ENCODE peak calls at places on chromosomes 5 and 9, in seven cellular contexts. M, D, B, C, L, Q and V are unnamed samples.

GRCh38 chr9:119216891-119217290 is 152.3 kb downstream of the BRINP1 start:
- DNase-seq in M (no peak), D (no peak), B (no peak), C (no peak), L (no peak), Q (peak; percentile 13), V (no peak)

GRCh38 chr9:122131401-122131921 is 28.1 kb downstream of the NDUFA8 start:
- DNase-seq in M (no peak), D (no peak), B (no peak), C (no peak), L (no peak), Q (no peak), V (no peak)

GRCh38 chr5:65203746-65204145 is 278.0 kb downstream of the ADAMTS6 start:
- DNase-seq in M (peak; percentile 95), D (no peak), B (no peak), C (no peak), L (no peak), Q (no peak), V (no peak)

GRCh38 chr9:71685394-71685793 is 82.9 kb downstream of the CEMIP2 start:
- DNase-seq in M (peak; percentile 10), D (no peak), B (no peak), C (no peak), L (no peak), Q (no peak), V (no peak)

GRCh38 chr9:121564861-121565260 is 65.2 kb upstream of the GGTA1 start:
- DNase-seq in M (no peak), D (no peak), B (no peak), C (peak; percentile 36), L (no peak), Q (no peak), V (no peak)

GRCh38 chr5:143229896-143230675 is 173.4 kb downstream of the NR3C1 start:
- DNase-seq in M (no peak), D (no peak), B (no peak), C (no peak), L (peak; percentile 90), Q (no peak), V (no peak)

GRCh38 chr9:18437315-18438200 is 36.4 kb upstream of the ADAMTSL1 start:
- DNase-seq in M (peak; percentile 65), D (peak; percentile 42), B (no peak), C (peak; percentile 59), L (peak; percentile 85), Q (no peak), V (peak; percentile 16)

GRCh38 chr5:131262953-131263541 is 806 bp upstream of the CDC42SE2 start:
- DNase-seq in M (no peak), D (no peak), B (peak; percentile 55), C (no peak), L (no peak), Q (no peak), V (no peak)

GRCh38 chr5:173490681-173491080 is 125.8 kb downstream of the BOD1 start:
- DNase-seq in M (no peak), D (no peak), B (no peak), C (no peak), L (no peak), Q (no peak), V (no peak)

GRCh38 chr9:127931092-127931881 is 710 bp upstream of the PIP5KL1 start:
- DNase-seq in M (peak; percentile 74), D (no peak), B (peak; percentile 60), C (no peak), L (no peak), Q (no peak), V (peak; percentile 89)
- TF ChIP-seq POLR2A in M (peak; percentile 28), D (no peak), B (no peak), C (no peak), L (no peak), Q (no peak), V (no peak)

GRCh38 chr5:14165375-14166091 is 22.4 kb downstream of the TRIO start:
- DNase-seq in M (peak; percentile 95), D (no peak), B (no peak), C (no peak), L (no peak), Q (no peak), V (no peak)
- TF ChIP-seq POLR2A in M (no peak), D (no peak), B (no peak), C (no peak), L (no peak), Q (no peak), V (no peak)

GRCh38 chr5:60371065-60371464 is 328.9 kb downstream of the DEPDC1B start:
- DNase-seq in M (no peak), D (no peak), B (no peak), C (no peak), L (no peak), Q (no peak), V (no peak)
- TF ChIP-seq POLR2A in M (no peak), D (no peak), B (no peak), C (no peak), L (no peak), Q (no peak), V (no peak)

GRCh38 chr5:172071244-172071875 is 64.9 kb upstream of the FBXW11 start:
- DNase-seq in M (no peak), D (no peak), B (no peak), C (no peak), L (no peak), Q (no peak), V (no peak)
- TF ChIP-seq POLR2A in M (no peak), D (no peak), B (no peak), C (no peak), L (no peak), Q (no peak), V (no peak)

GRCh38 chr5:98927988-98928801 is 612 bp downstream of the CHD1 start:
- DNase-seq in M (peak; percentile 58), D (peak; percentile 75), B (peak; percentile 88), C (peak; percentile 57), L (peak; percentile 95), Q (peak; percentile 71), V (peak; percentile 42)

GRCh38 chr5:98929982-98930355 is 1.2 kb upstream of the CHD1 start:
- DNase-seq in M (no peak), D (no peak), B (no peak), C (no peak), L (no peak), Q (peak; percentile 23), V (no peak)

GRCh38 chr5:98929123-98929981 is 545 bp upstream of the CHD1 start:
- DNase-seq in M (peak; percentile 95), D (peak; percentile 95), B (peak; percentile 98), C (peak; percentile 88), L (peak; percentile 100), Q (peak; percentile 94), V (peak; percentile 78)

GRCh38 chr5:98928802-98929122 is at the start of gene CHD1:
- DNase-seq in M (peak; percentile 94), D (peak; percentile 93), B (peak; percentile 99), C (peak; percentile 95), L (peak; percentile 98), Q (peak; percentile 96), V (peak; percentile 69)

DNA sequence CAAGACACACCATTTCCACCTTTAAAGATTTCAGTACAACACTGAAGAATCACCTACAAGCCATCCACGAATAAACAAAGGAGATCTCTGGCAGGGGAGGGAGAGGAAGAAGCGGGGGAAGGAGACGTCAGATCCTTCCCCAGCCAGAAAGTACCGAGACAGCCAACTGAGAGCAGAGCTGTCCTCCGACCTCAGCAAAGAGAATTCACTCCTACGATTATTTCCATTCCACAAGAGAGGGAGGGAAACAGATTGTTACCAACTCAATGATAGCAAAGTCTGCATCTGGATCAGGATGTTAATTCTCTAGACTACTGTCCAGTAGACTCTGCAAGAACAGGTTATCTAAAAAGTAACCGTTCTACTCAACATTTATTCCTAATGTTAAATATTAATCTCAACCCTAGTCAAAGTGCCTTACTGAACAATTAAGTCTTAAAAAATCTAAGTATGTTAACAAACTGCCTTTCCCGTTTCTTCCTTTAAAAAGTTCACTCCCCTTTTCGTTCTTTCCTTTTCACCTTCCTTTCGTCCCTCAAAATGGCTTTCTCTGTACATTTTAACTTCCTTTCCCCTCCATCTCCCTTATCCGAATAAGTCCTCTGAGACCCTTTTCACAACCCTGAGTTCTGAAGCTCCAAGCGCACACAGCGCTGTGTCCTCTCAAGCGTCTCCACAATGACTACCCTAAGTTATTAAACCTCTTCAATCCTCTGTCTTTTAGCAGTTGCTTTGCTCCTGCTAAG is 1.4 kb downstream of the CHD1 start:
- DNase-seq in M (peak; percentile 77), D (peak; percentile 65), B (peak; percentile 76), C (no peak), L (no peak), Q (peak; percentile 59), V (peak; percentile 12)
- TF ChIP-seq POLR2A in M (peak; percentile 80), D (peak; percentile 86), B (peak; percentile 88), C (no peak), L (no peak), Q (peak; percentile 66), V (peak; percentile 16)

GRCh38 chr9:76895186-76895585 is 10.7 kb downstream of the PRUNE2 start:
- DNase-seq in M (peak; percentile 78), D (peak; percentile 30), B (no peak), C (no peak), L (no peak), Q (no peak), V (no peak)
- TF ChIP-seq POLR2A in M (no peak), D (no peak), B (no peak), C (no peak), L (no peak), Q (no peak), V (no peak)

DNA sequence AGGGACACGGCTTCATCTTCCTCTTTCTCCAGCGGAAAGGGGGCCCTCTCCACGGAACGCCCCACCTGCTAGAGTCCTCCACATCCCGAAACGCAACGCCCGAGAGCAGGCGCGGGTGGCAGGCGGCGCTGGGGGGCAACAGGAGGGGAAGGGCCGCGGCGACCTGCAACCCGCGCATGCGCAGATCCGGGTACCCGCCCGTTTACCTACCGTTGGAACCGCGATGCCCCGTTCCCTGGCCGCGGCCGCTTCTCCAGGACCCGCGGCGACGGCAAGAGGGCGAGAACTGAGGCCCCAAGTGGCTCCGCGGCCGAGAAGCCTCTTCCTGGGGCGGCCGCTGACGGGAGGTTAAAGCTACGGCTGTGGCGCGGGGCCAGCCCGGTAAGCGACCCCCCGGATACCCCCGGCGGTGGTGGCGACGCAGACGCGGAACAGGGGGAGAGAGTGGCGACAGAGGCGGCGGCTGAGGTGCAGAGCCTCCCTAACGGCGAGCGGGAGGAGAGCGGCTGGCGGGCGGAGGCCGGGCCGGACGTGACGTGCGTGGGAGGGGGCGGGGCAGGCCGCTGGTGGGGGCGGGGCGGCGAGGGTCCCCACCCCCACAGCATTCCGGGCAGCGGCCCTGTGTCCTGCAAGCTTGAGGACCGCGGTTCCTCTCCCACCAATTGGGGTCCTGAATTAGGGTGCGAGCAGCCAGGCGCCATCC is at the start of gene FAM13B:
- DNase-seq in M (peak; percentile 48), D (peak; percentile 72), B (peak; percentile 93), C (peak; percentile 82), L (peak; percentile 95), Q (peak; percentile 82), V (peak; percentile 64)
- TF ChIP-seq POLR2A in M (peak; percentile 88), D (peak; percentile 44), B (peak; percentile 75), C (no peak), L (no peak), Q (peak; percentile 83), V (peak; percentile 97)